ENCODE peak calls at places on chromosomes 11 and 22, in nine cellular contexts. J, E, D, G, H, U, R, O and N are unnamed samples.

GRCh38 chr11:92782806-92783205 is 186.6 kb upstream of the MTNR1B start:
- DNase-seq in E (no peak), H (no peak), G (no peak), O (no peak), J (no peak), D (no peak), U (no peak), R (no peak), N (no peak)

GRCh38 chr11:30440510-30440909 is 117.6 kb downstream of the ARL14EP start:
- DNase-seq in G (no peak), U (no peak), D (no peak), O (peak), J (no peak), R (no peak), H (no peak), E (no peak), N (no peak)

GRCh38 chr11:58900479-58901420 is 38.5 kb upstream of the GLYATL1 start:
- DNase-seq in O (peak), U (no peak), G (peak), E (peak), H (peak), R (peak), J (peak), D (no peak), N (peak)

GRCh38 chr11:47992959-47993820 is 12.8 kb downstream of the PTPRJ start:
- DNase-seq in O (no peak), U (no peak), R (peak), D (no peak), J (no peak), E (peak), H (no peak), G (no peak), N (no peak)

GRCh38 chr11:114892381-114893197 is 214.3 kb downstream of the NXPE2 start:
- DNase-seq in E (no peak), O (no peak), H (no peak), U (no peak), D (no peak), R (no peak), J (no peak), G (no peak), N (no peak)

GRCh38 chr11:70524096-70524922 is 126.0 kb downstream of the CTTN start:
- DNase-seq in H (no peak), J (no peak), E (no peak), R (no peak), U (no peak), G (no peak), O (no peak), D (no peak), N (no peak)

GRCh38 chr22:37212174-37212906 is at the start of gene SSTR3:
- DNase-seq in D (peak), E (peak), J (no peak), R (no peak), U (no peak), H (no peak), O (no peak), G (no peak), N (peak)

GRCh38 chr11:108117746-108118371 is 3.5 kb upstream of the ACAT1 start:
- DNase-seq in E (no peak), U (no peak), G (no peak), R (no peak), O (no peak), H (no peak), J (no peak), D (no peak), N (no peak)

GRCh38 chr22:47113880-47114415 is 351.5 kb downstream of the TBC1D22A start:
- DNase-seq in J (peak), R (no peak), G (no peak), D (no peak), H (no peak), E (no peak), U (no peak), O (no peak), N (no peak)

GRCh38 chr22:36922097-36922608 is 8.7 kb downstream of the CSF2RB start:
- DNase-seq in E (no peak), O (no peak), G (no peak), R (no peak), D (no peak), H (no peak), J (no peak), U (no peak), N (no peak)

GRCh38 chr11:64745219-64745522 is 1.2 kb upstream of the RASGRP2 start:
- DNase-seq in R (peak), J (no peak), H (peak), U (peak), G (peak), O (peak), E (peak), D (peak), N (peak)

GRCh38 chr22:10778296-10778814 is 4749.6 kb upstream of the OR11H1 start:
- DNase-seq in U (no peak), E (no peak), D (no peak), G (no peak), H (no peak), R (no peak), J (no peak), O (no peak), N (no peak)

GRCh38 chr11:76665172-76665571 is 5.4 kb downstream of the LRRC32 start:
- DNase-seq in O (no peak), U (no peak), J (peak), R (peak), E (peak), H (no peak), D (no peak), G (peak), N (no peak)

GRCh38 chr11:96894587-96894986 is 504.8 kb downstream of the JRKL start:
- DNase-seq in D (no peak), E (no peak), G (no peak), H (no peak), U (no peak), R (no peak), J (no peak), O (no peak), N (no peak)

GRCh38 chr11:17387280-17387679 is 1.2 kb downstream of the KCNJ11 start:
- DNase-seq in O (no peak), U (no peak), G (no peak), R (no peak), D (no peak), J (no peak), E (no peak), H (no peak), N (no peak)

GRCh38 chr22:17964647-17965046 is 59.7 kb downstream of the MICAL3 start:
- DNase-seq in G (no peak), U (no peak), D (no peak), R (no peak), E (no peak), H (no peak), O (no peak), J (no peak), N (no peak)

GRCh38 chr11:133927690-133928627 is 28.8 kb downstream of the IGSF9B start:
- DNase-seq in U (no peak), E (peak), J (peak), D (peak), H (peak), G (peak), O (peak), R (peak), N (peak)
- H3K4me3 ChIP-seq in U (peak), E (peak), J (no peak), D (no peak), H (peak), G (no peak), O (peak), R (peak), N (no peak)

DNA sequence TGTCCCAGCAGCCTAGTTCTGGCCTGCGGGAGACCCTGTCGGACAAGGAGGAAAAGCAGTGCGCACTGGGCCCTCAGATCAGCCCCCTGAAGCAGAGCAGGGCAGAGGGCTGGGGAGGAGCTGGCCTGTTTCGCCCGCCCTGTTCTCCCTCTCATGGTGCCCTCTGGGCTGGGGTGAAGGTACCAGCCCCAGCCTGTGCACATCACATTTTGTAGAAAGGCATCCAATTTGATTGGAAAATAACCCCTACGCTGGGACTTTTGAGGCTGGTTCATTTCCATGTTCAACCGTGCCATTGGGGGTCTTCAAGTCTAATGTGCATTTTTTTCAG is 836 bp upstream of the NAP1L4 start:
- DNase-seq in D (no peak), H (no peak), J (no peak), R (no peak), U (no peak), E (no peak), O (no peak), G (no peak), N (no peak)
- H3K4me3 ChIP-seq in D (peak), H (peak), J (peak), R (peak), U (peak), E (peak), O (peak), G (peak), N (no peak)

DNA sequence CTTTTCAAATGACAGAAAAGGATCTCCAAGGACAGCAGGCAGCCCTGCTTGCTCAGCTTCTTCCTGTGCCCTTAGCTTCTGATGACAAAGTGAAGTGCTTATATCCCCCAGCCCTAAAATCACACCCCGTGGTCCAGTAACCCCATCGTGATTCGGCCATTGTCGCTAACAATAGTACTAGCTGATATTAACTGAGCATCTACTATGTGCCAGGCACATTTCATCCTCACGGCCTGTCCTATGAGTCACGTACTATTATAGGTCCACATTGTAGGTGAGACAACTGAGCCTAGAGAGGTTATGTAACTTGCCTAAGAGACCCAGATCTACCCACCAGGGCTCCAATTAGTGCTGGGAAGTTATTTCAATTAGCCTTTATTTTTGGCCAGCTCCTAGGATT is 6.1 kb downstream of the SCN4B start:
- DNase-seq in E (no peak), R (no peak), O (no peak), G (no peak), J (no peak), H (no peak), U (no peak), D (no peak), N (no peak)
- H3K4me3 ChIP-seq in E (no peak), R (no peak), O (no peak), G (no peak), J (no peak), H (peak), U (no peak), D (no peak), N (no peak)

GRCh38 chr22:26053737-26054316 is 115.4 kb upstream of the SEZ6L start:
- DNase-seq in U (no peak), E (no peak), O (no peak), J (no peak), H (no peak), G (no peak), D (no peak), R (no peak), N (no peak)

GRCh38 chr22:26057731-26058130 is 111.5 kb upstream of the SEZ6L start:
- DNase-seq in J (no peak), R (no peak), H (no peak), D (no peak), E (no peak), O (no peak), U (no peak), G (no peak), N (no peak)

GRCh38 chr22:26056455-26056854 is 112.8 kb upstream of the SEZ6L start:
- DNase-seq in E (no peak), H (no peak), G (no peak), O (no peak), J (no peak), U (no peak), R (no peak), D (no peak), N (no peak)

GRCh38 chr22:26050079-26050478 is 119.2 kb upstream of the SEZ6L start:
- DNase-seq in U (no peak), E (no peak), R (no peak), O (no peak), J (no peak), H (no peak), D (no peak), G (no peak), N (no peak)

GRCh38 chr22:26054846-26055245 is 114.4 kb upstream of the SEZ6L start:
- DNase-seq in D (no peak), R (no peak), U (no peak), O (no peak), H (no peak), G (no peak), J (no peak), E (no peak), N (no peak)
- H3K4me3 ChIP-seq in D (no peak), R (no peak), U (no peak), O (no peak), H (no peak), G (no peak), J (no peak), E (no peak), N (no peak)

GRCh38 chr11:9874466-9874865 is 210.6 kb downstream of the SWAP70 start:
- DNase-seq in D (no peak), J (no peak), H (no peak), U (no peak), G (no peak), R (no peak), E (no peak), O (no peak), N (no peak)
- H3K4me3 ChIP-seq in D (no peak), J (no peak), H (no peak), U (no peak), G (no peak), R (no peak), E (no peak), O (no peak), N (no peak)